ENCODE peak calls at places on chromosomes 13 and 19, in nine cellular contexts. Y is spleen, L is uterus, J is IMR-90, T is adrenal gland, R is A549, U is GM12878, X is tibial nerve, G is vagina. H is an unnamed sample.

GRCh38 chr19:58033741-58034475 is at the start of gene ZSCAN1:
- DNase-seq in Y (peak), L (peak), J (peak), T (peak), R (no peak), U (no peak), X (peak), G (no peak), H (no peak)

GRCh38 chr13:89066868-89067466 is 1395.8 kb downstream of the SLITRK5 start:
- DNase-seq in Y (no peak), L (no peak), J (peak), T (peak), R (peak), U (no peak), X (no peak), G (no peak), H (no peak)

GRCh38 chr13:100636004-100636403 is 38.6 kb downstream of the TMTC4 start:
- DNase-seq in Y (no peak), L (no peak), J (no peak), T (no peak), R (no peak), U (no peak), X (no peak), G (no peak), H (no peak)

GRCh38 chr19:30393046-30393445 is 20.9 kb downstream of the ZNF536 start:
- DNase-seq in Y (no peak), L (no peak), J (no peak), T (no peak), R (no peak), U (no peak), X (no peak), G (no peak), H (no peak)

GRCh38 chr19:17346109-17346671 is 8.8 kb downstream of the GTPBP3 start:
- DNase-seq in Y (peak), L (peak), J (peak), T (peak), R (peak), U (peak), X (peak), G (no peak), H (no peak)

GRCh38 chr13:98820744-98821371 is 68.4 kb upstream of the SLC15A1 start:
- DNase-seq in Y (no peak), L (no peak), J (no peak), T (no peak), R (no peak), U (no peak), X (no peak), G (no peak), H (no peak)

GRCh38 chr19:43782689-43783231 is 2.0 kb upstream of the KCNN4 start:
- DNase-seq in Y (peak), L (no peak), J (no peak), T (no peak), R (peak), U (no peak), X (no peak), G (no peak), H (no peak)

GRCh38 chr13:75226755-75227435 is 255.1 kb downstream of the TBC1D4 start:
- DNase-seq in Y (no peak), L (no peak), J (peak), T (no peak), R (peak), U (no peak), X (no peak), G (no peak), H (no peak)

GRCh38 chr13:43316997-43317396 is 293.6 kb downstream of the DNAJC15 start:
- DNase-seq in Y (no peak), L (peak), J (peak), T (peak), R (no peak), U (no peak), X (no peak), G (no peak), H (no peak)

DNA sequence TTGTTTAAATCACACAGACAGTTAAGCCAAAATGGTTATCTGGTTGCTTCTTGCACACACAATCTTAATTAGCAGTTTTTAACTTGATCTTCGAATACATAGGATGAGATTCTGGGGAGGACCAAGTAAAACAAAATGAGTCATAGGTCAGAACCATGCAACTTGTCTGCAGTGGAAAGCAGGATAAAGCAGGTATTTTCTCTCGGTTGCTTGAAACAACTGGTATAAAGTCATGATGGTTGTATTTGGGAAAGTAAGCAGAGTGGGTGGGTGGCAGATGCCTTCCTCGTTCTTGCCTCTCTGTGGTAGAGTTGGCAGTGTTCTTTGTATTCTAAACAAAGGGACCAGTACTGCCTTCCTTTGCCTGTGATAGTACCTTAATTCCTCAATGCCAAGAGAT is 167.0 kb downstream of the COG6 start:
- DNase-seq in Y (no peak), L (no peak), J (no peak), T (no peak), R (no peak), U (no peak), X (no peak), G (no peak), H (no peak)
- H3K4me3 ChIP-seq in Y (no peak), L (no peak), J (no peak), T (no peak), R (no peak), U (no peak), X (no peak), G (no peak), H (no peak)

GRCh38 chr13:24511019-24511823 is 1.4 kb downstream of the PARP4 start:
- DNase-seq in Y (peak), L (no peak), J (peak), T (peak), R (peak), U (peak), X (no peak), G (no peak), H (no peak)
- TF ChIP-seq POLR2A in Y (no peak), L (no peak), J (no peak), T (no peak), R (no peak), U (peak), X (no peak), G (no peak), H (no peak)

DNA sequence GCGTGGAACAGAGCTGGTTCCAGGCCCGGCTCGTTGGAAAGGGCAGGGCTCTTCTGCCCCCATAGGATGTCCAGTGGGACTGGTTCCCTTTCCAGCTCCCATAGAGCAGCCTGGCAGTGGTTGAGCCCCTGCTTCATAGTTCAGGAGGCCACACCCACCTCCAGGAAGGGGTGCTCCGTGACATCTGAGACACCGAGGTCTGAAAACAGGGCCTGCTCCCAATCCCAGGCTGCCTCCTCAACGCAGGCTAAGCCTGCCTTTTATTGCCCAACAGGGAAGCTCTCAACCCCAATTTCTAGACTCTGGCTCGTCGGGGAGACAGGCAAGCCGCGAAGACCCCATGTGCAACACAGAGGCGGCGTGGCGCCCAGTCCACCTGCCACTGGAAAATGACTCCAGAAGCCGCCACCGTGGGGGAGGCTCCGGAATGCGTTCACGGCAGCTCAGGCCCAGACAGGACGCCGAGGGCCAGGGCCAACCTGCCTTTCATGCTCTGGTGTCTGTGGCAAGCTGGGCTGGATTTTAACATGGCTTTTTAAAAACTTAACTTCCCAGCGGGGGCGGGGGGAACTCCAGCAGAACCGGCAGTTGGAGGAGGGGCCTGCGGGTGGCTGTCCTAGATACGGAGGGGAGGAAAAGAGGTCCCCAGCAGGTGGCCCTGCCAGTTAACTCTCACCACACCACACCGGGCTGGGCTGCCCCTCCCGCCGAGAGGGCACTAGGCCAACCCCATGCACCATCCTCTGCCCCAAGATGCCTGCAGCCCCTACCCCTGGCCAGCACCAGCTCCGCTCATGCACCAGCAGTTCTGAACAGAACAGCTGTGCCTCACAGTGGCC is 17.9 kb upstream of the TINCR start:
- DNase-seq in Y (no peak), L (no peak), J (no peak), T (peak), R (no peak), U (no peak), X (no peak), G (no peak), H (no peak)
- H3K27ac ChIP-seq in Y (no peak), L (peak), J (no peak), T (peak), R (no peak), U (peak), X (peak), G (peak), H (peak)

DNA sequence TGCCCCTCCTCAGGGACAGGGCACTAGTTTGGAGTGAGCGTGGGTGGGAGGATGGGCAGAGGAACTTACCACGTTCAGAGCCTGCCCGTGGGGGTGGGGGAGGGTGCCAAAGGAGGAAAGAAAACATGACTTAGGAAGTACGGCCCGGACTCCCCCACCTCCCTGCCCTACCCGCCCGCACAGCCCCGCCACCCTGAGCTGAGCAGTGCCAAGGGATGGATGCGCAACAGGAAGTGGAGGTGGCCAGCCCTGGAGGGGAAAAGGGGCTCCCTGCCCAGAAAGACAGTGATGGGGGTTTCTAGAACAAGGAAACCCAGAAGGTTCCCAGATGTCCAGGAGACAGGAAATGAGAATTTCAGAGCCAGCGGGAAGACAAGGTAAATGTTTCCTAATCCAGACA is 6.3 kb downstream of the TEAD2 start:
- DNase-seq in Y (no peak), L (peak), J (no peak), T (peak), R (no peak), U (no peak), X (no peak), G (no peak), H (no peak)
- H3K4me3 ChIP-seq in Y (no peak), L (no peak), J (no peak), T (no peak), R (no peak), U (no peak), X (no peak), G (no peak), H (no peak)

DNA sequence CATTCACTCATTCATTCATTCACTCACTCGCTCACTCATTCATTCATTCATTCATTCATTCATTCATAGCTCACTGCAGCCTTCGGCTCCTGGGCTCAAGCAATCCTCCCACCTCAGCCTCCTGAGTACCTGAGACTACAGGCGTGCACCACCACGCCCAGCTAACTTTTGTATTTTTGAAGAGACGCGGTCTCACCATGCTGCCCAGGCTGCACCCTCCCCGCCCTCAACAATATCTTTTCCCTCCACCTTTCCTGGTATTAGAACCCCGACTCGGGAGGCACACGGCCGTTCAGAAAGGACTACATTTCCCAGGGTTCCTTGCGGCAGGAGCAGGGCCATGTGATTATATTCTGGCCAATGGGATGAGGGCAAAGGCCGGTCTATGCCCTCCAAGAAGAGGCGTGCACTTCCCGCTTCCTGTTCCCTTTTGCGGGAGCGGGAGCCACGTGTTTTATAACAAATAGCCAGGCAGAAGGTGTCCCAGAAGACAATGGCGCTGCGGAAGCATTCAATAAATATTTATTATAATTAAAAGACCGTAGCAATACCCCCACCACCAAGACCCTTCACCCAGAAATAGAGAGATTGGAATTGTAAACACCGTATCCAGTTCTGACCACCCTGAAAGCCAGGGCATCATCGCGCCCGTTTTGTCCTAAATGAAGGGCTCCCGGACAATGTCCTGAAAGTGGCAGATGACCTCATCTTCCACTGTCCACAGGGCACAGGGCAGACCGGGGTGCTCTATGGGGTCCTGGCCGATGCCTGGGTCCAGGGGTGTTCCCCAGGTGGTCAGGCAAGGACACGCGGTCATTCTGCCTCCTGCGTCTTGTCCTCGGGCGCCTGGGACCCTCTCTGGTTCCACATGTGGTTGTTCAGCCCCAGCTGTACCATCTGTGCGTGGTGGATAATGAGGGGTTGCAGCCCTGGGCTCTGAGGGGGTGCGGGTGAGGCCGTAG is 15.8 kb downstream of the TICAM1 start:
- DNase-seq in Y (peak), L (peak), J (peak), T (peak), R (peak), U (peak), X (peak), G (no peak), H (peak)
- TF ChIP-seq POLR2A in Y (no peak), L (no peak), J (no peak), T (no peak), R (no peak), U (peak), X (no peak), G (no peak), H (no peak)

GRCh38 chr19:47492571-47493377 is 8.8 kb upstream of the KPTN start:
- DNase-seq in Y (no peak), L (no peak), J (no peak), T (no peak), R (no peak), U (no peak), X (no peak), G (no peak), H (no peak)

GRCh38 chr19:47490847-47491246 is 6.8 kb upstream of the KPTN start:
- DNase-seq in Y (no peak), L (no peak), J (no peak), T (no peak), R (no peak), U (no peak), X (no peak), G (no peak), H (no peak)

GRCh38 chr19:47490031-47490430 is 6.0 kb upstream of the KPTN start:
- DNase-seq in Y (no peak), L (no peak), J (no peak), T (no peak), R (no peak), U (no peak), X (no peak), G (no peak), H (no peak)

GRCh38 chr19:47492137-47492533 is 8.1 kb upstream of the KPTN start:
- DNase-seq in Y (peak), L (no peak), J (no peak), T (no peak), R (no peak), U (no peak), X (no peak), G (no peak), H (no peak)

GRCh38 chr19:47491358-47492136 is 7.5 kb upstream of the KPTN start:
- DNase-seq in Y (peak), L (no peak), J (no peak), T (no peak), R (no peak), U (no peak), X (no peak), G (no peak), H (no peak)
- H3K27ac ChIP-seq in Y (no peak), L (no peak), J (no peak), T (no peak), R (no peak), U (no peak), X (peak), G (no peak), H (no peak)

GRCh38 chr19:4109626-4109945 is 14.3 kb downstream of the MAP2K2 start:
- DNase-seq in Y (no peak), L (no peak), J (no peak), T (no peak), R (no peak), U (no peak), X (no peak), G (no peak), H (no peak)
- H3K4me3 ChIP-seq in Y (no peak), L (no peak), J (no peak), T (no peak), R (no peak), U (peak), X (no peak), G (no peak), H (no peak)

GRCh38 chr19:2625434-2625833 is 77.1 kb downstream of the GNG7 start:
- DNase-seq in Y (peak), L (no peak), J (no peak), T (peak), R (no peak), U (no peak), X (no peak), G (no peak), H (no peak)

GRCh38 chr19:2623743-2624142 is 78.8 kb downstream of the GNG7 start:
- DNase-seq in Y (no peak), L (no peak), J (no peak), T (no peak), R (no peak), U (no peak), X (no peak), G (no peak), H (no peak)

GRCh38 chr19:2627319-2627829 is 75.1 kb downstream of the GNG7 start:
- DNase-seq in Y (peak), L (peak), J (peak), T (peak), R (peak), U (no peak), X (peak), G (peak), H (peak)

GRCh38 chr19:2627855-2628254 is 74.6 kb downstream of the GNG7 start:
- DNase-seq in Y (no peak), L (no peak), J (peak), T (no peak), R (no peak), U (no peak), X (no peak), G (no peak), H (no peak)

GRCh38 chr19:2624537-2625091 is 77.9 kb downstream of the GNG7 start:
- DNase-seq in Y (peak), L (no peak), J (no peak), T (peak), R (no peak), U (no peak), X (no peak), G (no peak), H (no peak)
- TF ChIP-seq POLR2A in Y (no peak), L (no peak), J (no peak), T (peak), R (no peak), U (peak), X (no peak), G (no peak), H (no peak)

GRCh38 chr19:7200739-7201138 is 93.5 kb downstream of the INSR start:
- DNase-seq in Y (no peak), L (no peak), J (no peak), T (no peak), R (no peak), U (no peak), X (no peak), G (no peak), H (no peak)
- H3K27ac ChIP-seq in Y (no peak), L (no peak), J (no peak), T (no peak), R (peak), U (peak), X (no peak), G (no peak), H (no peak)

DNA sequence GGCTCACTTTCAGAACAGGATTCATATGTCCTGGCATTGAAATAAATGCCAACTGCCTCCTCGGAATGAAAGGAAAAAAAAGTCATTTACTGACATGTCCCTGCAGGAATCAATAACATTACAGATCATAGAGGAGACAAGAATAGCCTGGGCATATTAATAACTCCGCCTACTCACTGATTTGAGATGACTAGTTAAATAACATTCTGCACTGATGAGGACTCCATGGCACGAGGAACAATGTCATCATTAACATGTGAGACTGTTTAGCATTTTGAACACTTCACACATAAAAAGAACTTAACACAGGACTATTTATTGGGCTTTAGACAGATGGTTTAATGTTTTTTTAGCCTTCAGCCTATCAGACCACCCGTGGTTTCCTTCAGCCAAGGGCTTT is 170.1 kb downstream of the OLFM4 start:
- DNase-seq in Y (no peak), L (no peak), J (no peak), T (no peak), R (no peak), U (no peak), X (no peak), G (no peak), H (no peak)
- H3K4me3 ChIP-seq in Y (no peak), L (no peak), J (no peak), T (no peak), R (no peak), U (no peak), X (no peak), G (no peak), H (no peak)